ENCODE peak calls at places on chromosomes 6 and 20, in seven cellular contexts. One of them, this sample, is unnamed.

GRCh38 chr20:52410746-52411317 is 219.3 kb upstream of the ZFP64 start:
- DNase-seq in foreskin fibroblast: no peak
- DNase-seq in H9: no peak
- DNase-seq in GM06990: no peak
- DNase-seq in psoas muscle: no peak
- DNase-seq in neural progenitor cell: no peak
- DNase-seq in SK-N-SH: no peak
- DNase-seq in this sample: no peak

GRCh38 chr6:6557871-6558270 is 30.6 kb upstream of the LY86 start:
- DNase-seq in neural progenitor cell: no peak
- DNase-seq in psoas muscle: no peak
- DNase-seq in H9: no peak
- DNase-seq in GM06990: no peak
- DNase-seq in SK-N-SH: no peak
- DNase-seq in foreskin fibroblast: no peak
- DNase-seq in this sample: no peak

GRCh38 chr6:129733290-129733689 is 23.3 kb upstream of the ARHGAP18 start:
- DNase-seq in H9: no peak
- DNase-seq in SK-N-SH: no peak
- DNase-seq in GM06990: no peak
- DNase-seq in foreskin fibroblast: no peak
- DNase-seq in neural progenitor cell: no peak
- DNase-seq in psoas muscle: no peak
- DNase-seq in this sample: no peak

GRCh38 chr6:155693573-155694428 is 238.2 kb upstream of the NOX3 start:
- DNase-seq in H9: no peak
- DNase-seq in GM06990: no peak
- DNase-seq in foreskin fibroblast: no peak
- DNase-seq in SK-N-SH: no peak
- DNase-seq in psoas muscle: no peak
- DNase-seq in neural progenitor cell: no peak
- DNase-seq in this sample: no peak

GRCh38 chr20:11222243-11222642 is 548.4 kb upstream of the JAG1 start:
- DNase-seq in SK-N-SH: no peak
- DNase-seq in H9: no peak
- DNase-seq in psoas muscle: no peak
- DNase-seq in neural progenitor cell: no peak
- DNase-seq in GM06990: no peak
- DNase-seq in foreskin fibroblast: no peak
- DNase-seq in this sample: no peak

GRCh38 chr6:121932071-121933009 is 467.1 kb upstream of the HSF2 start:
- DNase-seq in neural progenitor cell: peak; percentile 75
- DNase-seq in psoas muscle: peak; percentile 62
- DNase-seq in GM06990: no peak
- DNase-seq in SK-N-SH: peak; percentile 62
- DNase-seq in foreskin fibroblast: peak; percentile 99
- DNase-seq in H9: peak; percentile 93
- DNase-seq in this sample: no peak

GRCh38 chr20:37413023-37413334 is 67.0 kb downstream of the SRC start:
- DNase-seq in neural progenitor cell: no peak
- DNase-seq in H9: no peak
- DNase-seq in psoas muscle: no peak
- DNase-seq in foreskin fibroblast: no peak
- DNase-seq in SK-N-SH: no peak
- DNase-seq in GM06990: no peak
- DNase-seq in this sample: no peak

GRCh38 chr6:41732601-41733348 is 2.6 kb downstream of the TFEB start:
- DNase-seq in SK-N-SH: no peak
- DNase-seq in neural progenitor cell: no peak
- DNase-seq in psoas muscle: peak; percentile 77
- DNase-seq in foreskin fibroblast: peak; percentile 22
- DNase-seq in GM06990: peak; percentile 82
- DNase-seq in H9: no peak
- DNase-seq in this sample: peak; percentile 85

GRCh38 chr20:19692685-19693119 is 65.4 kb upstream of the RIN2 start:
- DNase-seq in GM06990: peak; percentile 47
- DNase-seq in H9: peak; percentile 58
- DNase-seq in neural progenitor cell: peak; percentile 61
- DNase-seq in foreskin fibroblast: peak; percentile 72
- DNase-seq in SK-N-SH: peak; percentile 58
- DNase-seq in psoas muscle: peak; percentile 75
- DNase-seq in this sample: peak; percentile 61

GRCh38 chr6:91487729-91488392 is 901.0 kb upstream of the MAP3K7 start:
- DNase-seq in GM06990: no peak
- DNase-seq in SK-N-SH: no peak
- DNase-seq in psoas muscle: no peak
- DNase-seq in foreskin fibroblast: no peak
- DNase-seq in neural progenitor cell: no peak
- DNase-seq in H9: no peak
- DNase-seq in this sample: no peak

GRCh38 chr6:156423075-156423474 is 354.1 kb upstream of the ARID1B start:
- DNase-seq in SK-N-SH: no peak
- DNase-seq in foreskin fibroblast: no peak
- DNase-seq in H9: no peak
- DNase-seq in psoas muscle: no peak
- DNase-seq in GM06990: no peak
- DNase-seq in neural progenitor cell: no peak
- DNase-seq in this sample: no peak

GRCh38 chr6:122130026-122130348 is 269.5 kb upstream of the HSF2 start:
- DNase-seq in psoas muscle: no peak
- DNase-seq in neural progenitor cell: no peak
- DNase-seq in SK-N-SH: no peak
- DNase-seq in H9: no peak
- DNase-seq in foreskin fibroblast: peak; percentile 1
- DNase-seq in GM06990: no peak
- DNase-seq in this sample: no peak

GRCh38 chr20:54688476-54688875 is 213.1 kb downstream of the DOK5 start:
- DNase-seq in psoas muscle: no peak
- DNase-seq in neural progenitor cell: no peak
- DNase-seq in GM06990: no peak
- DNase-seq in SK-N-SH: no peak
- DNase-seq in foreskin fibroblast: no peak
- DNase-seq in H9: no peak
- DNase-seq in this sample: no peak

GRCh38 chr6:114520976-114521375 is 178.2 kb upstream of the HS3ST5 start:
- DNase-seq in neural progenitor cell: no peak
- DNase-seq in SK-N-SH: no peak
- DNase-seq in H9: no peak
- DNase-seq in psoas muscle: no peak
- DNase-seq in GM06990: no peak
- DNase-seq in foreskin fibroblast: peak; percentile 4
- DNase-seq in this sample: no peak

GRCh38 chr6:133966654-133967300 is 13.8 kb downstream of the TBPL1 start:
- DNase-seq in psoas muscle: no peak
- DNase-seq in H9: no peak
- DNase-seq in SK-N-SH: no peak
- DNase-seq in foreskin fibroblast: no peak
- DNase-seq in neural progenitor cell: no peak
- DNase-seq in GM06990: no peak
- DNase-seq in this sample: peak; percentile 38

GRCh38 chr6:34696189-34696738 is 303 bp downstream of the ILRUN start:
- DNase-seq in H9: no peak
- DNase-seq in psoas muscle: peak; percentile 85
- DNase-seq in foreskin fibroblast: peak; percentile 69
- DNase-seq in neural progenitor cell: no peak
- DNase-seq in SK-N-SH: no peak
- DNase-seq in GM06990: no peak
- DNase-seq in this sample: peak; percentile 32

GRCh38 chr6:81086931-81087330 is 665.5 kb downstream of the TENT5A start:
- DNase-seq in H9: no peak
- DNase-seq in neural progenitor cell: no peak
- DNase-seq in psoas muscle: no peak
- DNase-seq in foreskin fibroblast: peak; percentile 25
- DNase-seq in GM06990: no peak
- DNase-seq in SK-N-SH: no peak
- DNase-seq in this sample: no peak

GRCh38 chr20:10739575-10739974 is 65.8 kb upstream of the JAG1 start:
- DNase-seq in foreskin fibroblast: no peak
- DNase-seq in neural progenitor cell: no peak
- DNase-seq in psoas muscle: no peak
- DNase-seq in GM06990: no peak
- DNase-seq in SK-N-SH: no peak
- DNase-seq in H9: no peak
- DNase-seq in this sample: no peak

GRCh38 chr20:17806739-17807441 is 107.1 kb downstream of the BANF2 start:
- DNase-seq in H9: peak; percentile 74
- DNase-seq in SK-N-SH: peak; percentile 66
- DNase-seq in neural progenitor cell: no peak
- DNase-seq in foreskin fibroblast: peak; percentile 92
- DNase-seq in psoas muscle: peak; percentile 82
- DNase-seq in GM06990: no peak
- DNase-seq in this sample: no peak

GRCh38 chr6:22779062-22779461 is 209.7 kb downstream of the HDGFL1 start:
- DNase-seq in psoas muscle: no peak
- DNase-seq in H9: no peak
- DNase-seq in neural progenitor cell: no peak
- DNase-seq in foreskin fibroblast: no peak
- DNase-seq in SK-N-SH: no peak
- DNase-seq in GM06990: no peak
- DNase-seq in this sample: no peak

GRCh38 chr6:151475653-151476523 is 17.9 kb upstream of the CCDC170 start:
- DNase-seq in GM06990: no peak
- DNase-seq in H9: peak; percentile 76
- DNase-seq in neural progenitor cell: peak; percentile 70
- DNase-seq in psoas muscle: no peak
- DNase-seq in foreskin fibroblast: peak; percentile 73
- DNase-seq in SK-N-SH: peak; percentile 56
- DNase-seq in this sample: peak; percentile 64

DNA sequence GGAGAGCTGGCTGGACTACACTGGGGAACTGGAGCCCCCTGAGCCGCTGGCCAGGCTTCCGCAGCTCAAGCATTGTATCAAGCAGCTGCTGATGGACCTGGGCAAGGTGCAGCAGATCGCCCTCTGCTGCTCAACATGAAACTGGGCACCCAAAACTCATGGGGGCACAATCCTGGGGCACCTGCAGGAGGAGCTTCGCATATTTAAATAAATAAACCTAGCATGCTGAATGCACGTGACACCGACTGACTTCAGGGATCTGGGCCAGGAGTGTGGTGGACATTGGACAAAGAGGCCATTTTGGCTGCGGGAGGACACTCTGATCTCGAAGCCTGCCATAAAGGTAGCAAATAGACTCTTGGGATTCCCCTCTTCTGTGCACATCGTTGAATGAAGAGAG is 6.8 kb downstream of the SCAND1 start:
- DNase-seq in H9: peak; percentile 79
- DNase-seq in neural progenitor cell: peak; percentile 68
- DNase-seq in foreskin fibroblast: peak; percentile 13
- DNase-seq in psoas muscle: no peak
- DNase-seq in GM06990: peak; percentile 23
- DNase-seq in SK-N-SH: peak; percentile 58
- DNase-seq in this sample: no peak
- TF ChIP-seq CTCF in H9: peak; percentile 80
- TF ChIP-seq CTCF in neural progenitor cell: peak; percentile 57
- TF ChIP-seq CTCF in foreskin fibroblast: peak; percentile 34
- TF ChIP-seq CTCF in psoas muscle: no peak
- TF ChIP-seq CTCF in GM06990: peak; percentile 57
- TF ChIP-seq CTCF in SK-N-SH: peak; percentile 59
- TF ChIP-seq CTCF in this sample: peak; percentile 44

GRCh38 chr6:137341721-137342195 is 122.6 kb upstream of the IFNGR1 start:
- DNase-seq in psoas muscle: peak; percentile 63
- DNase-seq in foreskin fibroblast: peak; percentile 84
- DNase-seq in GM06990: no peak
- DNase-seq in H9: peak; percentile 54
- DNase-seq in SK-N-SH: peak; percentile 67
- DNase-seq in neural progenitor cell: peak; percentile 53
- DNase-seq in this sample: peak; percentile 49
- TF ChIP-seq CTCF in psoas muscle: no peak
- TF ChIP-seq CTCF in foreskin fibroblast: no peak
- TF ChIP-seq CTCF in GM06990: peak; percentile 51
- TF ChIP-seq CTCF in H9: peak; percentile 45
- TF ChIP-seq CTCF in SK-N-SH: peak; percentile 44
- TF ChIP-seq CTCF in neural progenitor cell: peak; percentile 33
- TF ChIP-seq CTCF in this sample: peak; percentile 21

GRCh38 chr6:13007744-13008143 is 291.2 kb downstream of the PHACTR1 start:
- DNase-seq in neural progenitor cell: no peak
- DNase-seq in SK-N-SH: no peak
- DNase-seq in GM06990: no peak
- DNase-seq in H9: no peak
- DNase-seq in foreskin fibroblast: no peak
- DNase-seq in psoas muscle: no peak
- DNase-seq in this sample: no peak

GRCh38 chr6:13004610-13005009 is 288.0 kb downstream of the PHACTR1 start:
- DNase-seq in GM06990: no peak
- DNase-seq in H9: no peak
- DNase-seq in psoas muscle: no peak
- DNase-seq in neural progenitor cell: no peak
- DNase-seq in SK-N-SH: no peak
- DNase-seq in foreskin fibroblast: no peak
- DNase-seq in this sample: no peak

GRCh38 chr6:13009031-13009430 is 292.5 kb downstream of the PHACTR1 start:
- DNase-seq in SK-N-SH: no peak
- DNase-seq in neural progenitor cell: no peak
- DNase-seq in psoas muscle: no peak
- DNase-seq in foreskin fibroblast: no peak
- DNase-seq in H9: no peak
- DNase-seq in GM06990: no peak
- DNase-seq in this sample: no peak

GRCh38 chr6:13005994-13006393 is 289.4 kb downstream of the PHACTR1 start:
- DNase-seq in psoas muscle: no peak
- DNase-seq in H9: no peak
- DNase-seq in SK-N-SH: peak; percentile 49
- DNase-seq in foreskin fibroblast: no peak
- DNase-seq in GM06990: no peak
- DNase-seq in neural progenitor cell: no peak
- DNase-seq in this sample: no peak

DNA sequence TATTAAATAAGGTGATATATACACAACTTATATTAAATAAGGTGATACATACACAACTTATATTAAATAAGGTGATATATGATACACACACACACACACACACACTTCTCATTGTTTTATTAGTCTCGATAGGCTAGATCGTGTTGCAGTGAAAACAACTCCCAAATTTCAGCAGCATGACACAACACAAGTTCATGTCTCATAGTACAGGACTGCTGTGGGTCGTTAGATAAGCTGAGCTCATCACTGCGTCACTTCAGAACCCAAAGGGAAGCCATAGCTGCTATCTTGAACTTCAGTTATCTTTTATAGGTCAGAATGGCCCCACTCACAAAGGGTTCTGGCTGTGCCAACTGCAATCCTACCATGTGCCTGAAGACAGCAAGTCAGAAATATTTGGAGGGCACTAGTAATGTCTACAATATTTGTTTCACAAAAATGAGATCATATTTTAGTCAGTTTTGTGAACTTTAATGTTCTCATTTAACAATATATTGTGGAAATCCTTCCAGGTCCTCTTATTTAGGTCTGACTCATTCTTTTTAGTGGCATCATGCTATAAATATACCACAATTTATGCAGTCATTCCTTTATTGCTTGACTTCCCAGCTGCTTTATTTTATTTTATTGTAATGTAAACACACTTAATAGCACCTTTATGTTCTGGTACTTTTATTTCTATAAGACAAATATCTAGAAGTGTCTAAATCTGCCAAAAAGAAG is 290.2 kb downstream of the PHACTR1 start:
- DNase-seq in psoas muscle: no peak
- DNase-seq in neural progenitor cell: no peak
- DNase-seq in SK-N-SH: no peak
- DNase-seq in foreskin fibroblast: peak; percentile 85
- DNase-seq in H9: no peak
- DNase-seq in GM06990: no peak
- DNase-seq in this sample: no peak
- TF ChIP-seq CTCF in psoas muscle: no peak
- TF ChIP-seq CTCF in neural progenitor cell: no peak
- TF ChIP-seq CTCF in SK-N-SH: no peak
- TF ChIP-seq CTCF in foreskin fibroblast: no peak
- TF ChIP-seq CTCF in H9: no peak
- TF ChIP-seq CTCF in GM06990: no peak
- TF ChIP-seq CTCF in this sample: no peak

GRCh38 chr6:26568601-26569432 is 27.9 kb upstream of the ABT1 start:
- DNase-seq in H9: peak; percentile 92
- DNase-seq in GM06990: peak; percentile 86
- DNase-seq in SK-N-SH: peak; percentile 75
- DNase-seq in psoas muscle: peak; percentile 93
- DNase-seq in neural progenitor cell: peak; percentile 93
- DNase-seq in foreskin fibroblast: peak; percentile 91
- DNase-seq in this sample: peak; percentile 86
- TF ChIP-seq CTCF in H9: no peak
- TF ChIP-seq CTCF in GM06990: peak; percentile 44
- TF ChIP-seq CTCF in SK-N-SH: peak; percentile 41
- TF ChIP-seq CTCF in psoas muscle: no peak
- TF ChIP-seq CTCF in neural progenitor cell: peak; percentile 43
- TF ChIP-seq CTCF in foreskin fibroblast: peak; percentile 29
- TF ChIP-seq CTCF in this sample: peak; percentile 48

This sample was measured in GM13976.